ENCODE peak calls at places on chromosomes 2 and 18, in five cellular contexts. Z is heart right ventricle, P is endothelial cell of umbilical vein, S is right lobe of liver, Q is Peyer's patch. T is an unnamed sample. For H3K4me1, the result is how much of the 10 kb centered on the place peaks cover.

GRCh38 chr2:212928681-212929080 is 222.7 kb downstream of the IKZF2 start:
- DNase-seq in Z (no peak), P (no peak), S (no peak), Q (no peak), T (no peak)

GRCh38 chr2:85160946-85161625 is 27.9 kb downstream of the TCF7L1 start:
- DNase-seq in Z (no peak), P (no peak), S (no peak), Q (no peak), T (no peak)

GRCh38 chr2:69041214-69041613 is 28.2 kb downstream of the ANTXR1 start:
- DNase-seq in Z (no peak), P (no peak), S (no peak), Q (no peak), T (no peak)

GRCh38 chr2:40734797-40735196 is 282.9 kb upstream of the SLC8A1 start:
- DNase-seq in Z (no peak), P (no peak), S (no peak), Q (no peak), T (no peak)

GRCh38 chr2:61016392-61017002 is 1.0 kb upstream of the PEX13 start:
- DNase-seq in Z (no peak), P (peak), S (no peak), Q (no peak), T (no peak)

GRCh38 chr2:222054813-222055212 is 244.0 kb downstream of the PAX3 start:
- DNase-seq in Z (no peak), P (no peak), S (no peak), Q (no peak), T (no peak)

GRCh38 chr18:47794725-47795447 is 135.6 kb downstream of the SMAD2 start:
- DNase-seq in Z (no peak), P (no peak), S (no peak), Q (no peak), T (no peak)

GRCh38 chr2:201698588-201699226 is at the start of gene MPP4:
- DNase-seq in Z (no peak), P (peak), S (no peak), Q (no peak), T (no peak)

GRCh38 chr2:201522965-201523364 is 71.4 kb downstream of the STRADB start:
- DNase-seq in Z (no peak), P (no peak), S (no peak), Q (no peak), T (no peak)

GRCh38 chr2:83196225-83196624 is 1262.9 kb downstream of the SUCLG1 start:
- DNase-seq in Z (no peak), P (peak), S (no peak), Q (no peak), T (no peak)

GRCh38 chr18:49743296-49743567 is 70.1 kb downstream of the ACAA2 start:
- DNase-seq in Z (no peak), P (no peak), S (no peak), Q (no peak), T (no peak)

GRCh38 chr2:74762789-74763188 is 71.1 kb upstream of the HK2 start:
- DNase-seq in Z (no peak), P (no peak), S (no peak), Q (no peak), T (no peak)

GRCh38 chr18:54558609-54559585 is 32.1 kb upstream of the DYNAP start:
- DNase-seq in Z (no peak), P (peak), S (no peak), Q (no peak), T (peak)

GRCh38 chr18:58490238-58490637 is 138.7 kb downstream of the ALPK2 start:
- DNase-seq in Z (no peak), P (no peak), S (no peak), Q (peak), T (peak)

GRCh38 chr2:241984271-241984655 is 114.7 kb downstream of the RTP5 start:
- DNase-seq in Z (no peak), P (no peak), S (no peak), Q (peak), T (no peak)

GRCh38 chr18:78979682-78980278 is at the start of gene SALL3:
- DNase-seq in Z (no peak), P (no peak), S (no peak), Q (no peak), T (no peak)

GRCh38 chr2:23693606-23693951 is 233.3 kb downstream of the ATAD2B start:
- DNase-seq in Z (no peak), P (no peak), S (no peak), Q (no peak), T (no peak)

GRCh38 chr2:65481961-65482360 is 49.6 kb upstream of the SPRED2 start:
- DNase-seq in Z (no peak), P (no peak), S (no peak), Q (no peak), T (no peak)

GRCh38 chr2:170554278-170554955 is 160.7 kb upstream of the SP5 start:
- DNase-seq in Z (peak), P (peak), S (peak), Q (no peak), T (no peak)

GRCh38 chr2:189161894-189162293 is 17.7 kb downstream of the COL5A2 start:
- DNase-seq in Z (no peak), P (no peak), S (no peak), Q (no peak), T (no peak)

GRCh38 chr18:4360221-4360715 is 94.8 kb downstream of the DLGAP1 start:
- DNase-seq in Z (no peak), P (no peak), S (no peak), Q (no peak), T (no peak)

GRCh38 chr2:188721231-188721630 is 252.9 kb upstream of the COL3A1 start:
- DNase-seq in Z (no peak), P (no peak), S (no peak), Q (no peak), T (no peak)

GRCh38 chr2:149703281-149703680 is 115.7 kb upstream of the MMADHC start:
- DNase-seq in Z (no peak), P (peak), S (no peak), Q (no peak), T (no peak)

GRCh38 chr2:178404380-178404767 is 46.6 kb downstream of the PRKRA start:
- DNase-seq in Z (no peak), P (peak), S (no peak), Q (no peak), T (peak)

GRCh38 chr2:241929551-241930490 is 60.3 kb downstream of the RTP5 start:
- DNase-seq in Z (no peak), P (no peak), S (no peak), Q (no peak), T (no peak)

GRCh38 chr2:57443985-57444501 is 602.6 kb upstream of the VRK2 start:
- DNase-seq in Z (no peak), P (no peak), S (no peak), Q (no peak), T (no peak)

GRCh38 chr2:199757466-199757865 is 93.5 kb downstream of the FTCDNL1 start:
- DNase-seq in Z (peak), P (no peak), S (peak), Q (no peak), T (peak)

GRCh38 chr2:71703981-71704545 is 250.7 kb downstream of the DYSF start:
- DNase-seq in Z (no peak), P (no peak), S (no peak), Q (no peak), T (no peak)

GRCh38 chr2:96891591-96892333 is 21.9 kb upstream of the SEMA4C start:
- DNase-seq in Z (no peak), P (peak), S (no peak), Q (no peak), T (peak)

GRCh38 chr2:9950521-9951271 is 797 bp upstream of the GRHL1 start:
- DNase-seq in Z (peak), P (peak), S (peak), Q (peak), T (peak)

GRCh38 chr2:29582062-29582461 is 339.3 kb downstream of the ALK start:
- DNase-seq in Z (no peak), P (no peak), S (no peak), Q (no peak), T (no peak)

GRCh38 chr2:127591221-127591923 is 54.6 kb upstream of the GPR17 start:
- DNase-seq in Z (peak), P (peak), S (peak), Q (peak), T (peak)

GRCh38 chr2:11598228-11598731 is 64.4 kb downstream of the GREB1 start:
- DNase-seq in Z (no peak), P (no peak), S (no peak), Q (no peak), T (no peak)

GRCh38 chr18:50805732-50806131 is 14.1 kb downstream of the MRO start:
- DNase-seq in Z (no peak), P (no peak), S (no peak), Q (peak), T (no peak)

GRCh38 chr2:158025263-158025996 is 76.2 kb upstream of the UPP2 start:
- DNase-seq in Z (no peak), P (no peak), S (no peak), Q (no peak), T (no peak)

GRCh38 chr2:239021651-239022436 is 174.0 kb downstream of the TWIST2 start:
- DNase-seq in Z (no peak), P (no peak), S (no peak), Q (no peak), T (no peak)

GRCh38 chr2:232543491-232543890 is 4.0 kb downstream of the CHRNG start:
- DNase-seq in Z (no peak), P (no peak), S (no peak), Q (no peak), T (no peak)

GRCh38 chr2:80331025-80331424 is 26.5 kb upstream of the LRRTM1 start:
- DNase-seq in Z (no peak), P (no peak), S (no peak), Q (no peak), T (no peak)

DNA sequence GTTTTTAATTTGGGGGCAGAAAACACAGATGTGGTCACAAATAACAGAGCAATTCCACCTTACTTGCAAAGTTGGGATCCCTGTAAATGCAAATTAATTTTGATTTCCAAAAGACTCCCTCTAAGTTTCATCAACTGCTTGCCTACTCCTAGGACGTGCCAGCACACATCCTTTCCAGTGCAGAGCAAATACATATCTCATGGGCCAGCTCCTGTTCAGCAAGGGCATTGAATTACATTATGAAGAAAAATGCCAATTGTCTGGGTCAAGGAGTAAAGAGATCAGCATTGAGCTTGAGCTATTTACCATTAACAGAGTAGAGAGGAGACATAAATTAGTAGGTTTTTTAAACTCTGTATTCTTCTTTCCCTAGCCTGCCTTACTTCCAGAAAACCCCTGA is 18.8 kb downstream of the PID1 start:
- DNase-seq in Z (no peak), P (no peak), S (no peak), Q (no peak), T (no peak)
- H3K4me1 ChIP-seq in Z (under half), P (under half), S (under half), Q (under half), T (under half)

GRCh38 chr18:28013064-28013463 is 163.9 kb downstream of the CDH2 start:
- DNase-seq in Z (no peak), P (peak), S (no peak), Q (no peak), T (no peak)
- TF ChIP-seq CTCF in Z (peak), P (no peak), S (peak), Q (no peak), T (no peak)

GRCh38 chr2:27915191-27915590 is 24.7 kb downstream of the BABAM2 start:
- DNase-seq in Z (no peak), P (no peak), S (no peak), Q (no peak), T (no peak)

GRCh38 chr2:27915874-27916273 is 25.3 kb downstream of the BABAM2 start:
- DNase-seq in Z (no peak), P (peak), S (no peak), Q (no peak), T (no peak)

GRCh38 chr2:27914793-27915175 is 24.3 kb downstream of the BABAM2 start:
- DNase-seq in Z (no peak), P (no peak), S (no peak), Q (no peak), T (no peak)

GRCh38 chr2:27914046-27914792 is 23.7 kb downstream of the BABAM2 start:
- DNase-seq in Z (no peak), P (no peak), S (no peak), Q (no peak), T (no peak)

DNA sequence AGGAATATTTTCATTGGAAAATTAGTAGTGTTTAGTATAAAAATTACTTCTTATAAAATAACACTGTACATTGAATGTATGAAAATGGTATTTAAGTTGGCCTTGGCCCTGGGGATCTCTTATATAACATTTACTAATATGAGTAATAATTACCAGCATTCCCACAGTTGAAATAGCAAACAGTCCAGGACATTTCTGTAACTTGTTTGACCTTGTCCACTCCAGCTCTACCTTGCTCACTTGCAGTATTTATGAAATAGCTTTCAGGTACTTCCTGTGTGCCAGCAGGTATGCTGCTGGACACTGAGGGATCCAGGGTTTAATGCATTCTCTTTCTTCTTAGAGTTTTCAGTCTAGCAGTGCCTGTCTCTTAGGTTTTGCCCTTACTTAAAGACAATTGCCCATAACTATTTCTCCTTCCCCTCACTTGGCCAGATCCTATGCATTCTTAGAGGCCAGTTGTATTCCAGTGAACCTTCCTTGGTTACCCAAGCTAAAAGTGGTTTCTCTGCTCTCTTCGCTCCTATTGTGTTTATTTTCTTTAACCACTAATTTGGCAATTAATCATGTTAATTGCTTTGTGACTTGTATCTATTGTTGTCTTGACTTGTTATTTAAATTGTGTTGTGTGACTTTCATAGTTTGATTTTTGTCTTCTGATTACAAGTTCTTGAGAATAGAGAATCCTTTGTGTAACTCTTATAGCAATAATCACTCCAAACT is 25.9 kb downstream of the BABAM2 start:
- DNase-seq in Z (no peak), P (no peak), S (no peak), Q (no peak), T (no peak)
- H3K4me1 ChIP-seq in Z (under half), P (under half), S (under half), Q (under half), T (under half)

GRCh38 chr18:40851014-40851429 is 1104.0 kb upstream of the PIK3C3 start:
- DNase-seq in Z (no peak), P (no peak), S (no peak), Q (no peak), T (no peak)
- TF ChIP-seq CTCF in Z (no peak), P (no peak), S (no peak), Q (no peak), T (no peak)